ENCODE peak calls at places on chromosomes 4 and X, in six cellular contexts. One of them, this sample, is unnamed.

GRCh38 chr4:189090174-189090814 is 850.4 kb upstream of the FRG1 start:
- DNase-seq in H7: peak
- DNase-seq in B cell: no peak
- DNase-seq in T-cell: no peak
- DNase-seq in sciatic nerve: no peak
- DNase-seq in activated CD4-positive, alpha-beta T cell treated with anti-CD3 and anti-CD28 coated beads for 1 hour: no peak
- DNase-seq in this sample: no peak

GRCh38 chr4:48339642-48340041 is 1.7 kb upstream of the SLAIN2 start:
- DNase-seq in T-cell: no peak
- DNase-seq in activated CD4-positive, alpha-beta T cell treated with anti-CD3 and anti-CD28 coated beads for 1 hour: no peak
- DNase-seq in sciatic nerve: no peak
- DNase-seq in B cell: no peak
- DNase-seq in H7: no peak
- DNase-seq in this sample: no peak

GRCh38 chrX:123835661-123836371 is 24.0 kb upstream of the XIAP start:
- DNase-seq in T-cell: no peak
- DNase-seq in H7: no peak
- DNase-seq in sciatic nerve: no peak
- DNase-seq in B cell: no peak
- DNase-seq in activated CD4-positive, alpha-beta T cell treated with anti-CD3 and anti-CD28 coated beads for 1 hour: no peak
- DNase-seq in this sample: no peak

GRCh38 chrX:54029543-54030143 is 14.6 kb downstream of the PHF8 start:
- DNase-seq in sciatic nerve: no peak
- DNase-seq in activated CD4-positive, alpha-beta T cell treated with anti-CD3 and anti-CD28 coated beads for 1 hour: no peak
- DNase-seq in B cell: no peak
- DNase-seq in T-cell: no peak
- DNase-seq in H7: no peak
- DNase-seq in this sample: no peak

GRCh38 chrX:132127748-132128147 is at the start of gene FRMD7:
- DNase-seq in sciatic nerve: no peak
- DNase-seq in activated CD4-positive, alpha-beta T cell treated with anti-CD3 and anti-CD28 coated beads for 1 hour: no peak
- DNase-seq in B cell: no peak
- DNase-seq in T-cell: no peak
- DNase-seq in H7: peak
- DNase-seq in this sample: no peak

GRCh38 chr4:31580843-31581242 is 860.7 kb downstream of the PCDH7 start:
- DNase-seq in activated CD4-positive, alpha-beta T cell treated with anti-CD3 and anti-CD28 coated beads for 1 hour: no peak
- DNase-seq in B cell: no peak
- DNase-seq in sciatic nerve: no peak
- DNase-seq in T-cell: no peak
- DNase-seq in H7: no peak
- DNase-seq in this sample: no peak

GRCh38 chr4:42167709-42168108 is 15.3 kb upstream of the BEND4 start:
- DNase-seq in H7: no peak
- DNase-seq in activated CD4-positive, alpha-beta T cell treated with anti-CD3 and anti-CD28 coated beads for 1 hour: no peak
- DNase-seq in T-cell: no peak
- DNase-seq in sciatic nerve: no peak
- DNase-seq in B cell: no peak
- DNase-seq in this sample: peak

GRCh38 chr4:61246003-61246402 is 45.9 kb downstream of the ADGRL3 start:
- DNase-seq in B cell: no peak
- DNase-seq in H7: no peak
- DNase-seq in activated CD4-positive, alpha-beta T cell treated with anti-CD3 and anti-CD28 coated beads for 1 hour: no peak
- DNase-seq in sciatic nerve: no peak
- DNase-seq in T-cell: no peak
- DNase-seq in this sample: no peak

GRCh38 chrX:20463296-20464075 is 196.8 kb upstream of the RPS6KA3 start:
- DNase-seq in H7: no peak
- DNase-seq in sciatic nerve: no peak
- DNase-seq in activated CD4-positive, alpha-beta T cell treated with anti-CD3 and anti-CD28 coated beads for 1 hour: no peak
- DNase-seq in B cell: no peak
- DNase-seq in T-cell: no peak
- DNase-seq in this sample: no peak

GRCh38 chrX:113548308-113549015 is 707.8 kb upstream of the AMOT start:
- DNase-seq in B cell: no peak
- DNase-seq in T-cell: no peak
- DNase-seq in activated CD4-positive, alpha-beta T cell treated with anti-CD3 and anti-CD28 coated beads for 1 hour: no peak
- DNase-seq in sciatic nerve: no peak
- DNase-seq in H7: peak
- DNase-seq in this sample: no peak

GRCh38 chrX:150587585-150588503 is 19.4 kb downstream of the MTM1 start:
- DNase-seq in T-cell: peak
- DNase-seq in B cell: no peak
- DNase-seq in activated CD4-positive, alpha-beta T cell treated with anti-CD3 and anti-CD28 coated beads for 1 hour: peak
- DNase-seq in H7: no peak
- DNase-seq in sciatic nerve: no peak
- DNase-seq in this sample: peak

GRCh38 chr4:109910261-109910660 is 2.4 kb upstream of the EGF start:
- DNase-seq in B cell: no peak
- DNase-seq in H7: no peak
- DNase-seq in sciatic nerve: no peak
- DNase-seq in T-cell: no peak
- DNase-seq in activated CD4-positive, alpha-beta T cell treated with anti-CD3 and anti-CD28 coated beads for 1 hour: no peak
- DNase-seq in this sample: no peak

GRCh38 chr4:183905081-183905592 is at the start of gene STOX2:
- DNase-seq in B cell: no peak
- DNase-seq in sciatic nerve: peak
- DNase-seq in H7: peak
- DNase-seq in T-cell: no peak
- DNase-seq in activated CD4-positive, alpha-beta T cell treated with anti-CD3 and anti-CD28 coated beads for 1 hour: no peak
- DNase-seq in this sample: no peak

GRCh38 chrX:148290041-148290440 is 210.4 kb upstream of the AFF2 start:
- DNase-seq in H7: no peak
- DNase-seq in B cell: no peak
- DNase-seq in T-cell: no peak
- DNase-seq in activated CD4-positive, alpha-beta T cell treated with anti-CD3 and anti-CD28 coated beads for 1 hour: no peak
- DNase-seq in sciatic nerve: no peak
- DNase-seq in this sample: no peak

GRCh38 chr4:16310606-16311005 is 84.3 kb upstream of the TAPT1 start:
- DNase-seq in H7: no peak
- DNase-seq in T-cell: no peak
- DNase-seq in activated CD4-positive, alpha-beta T cell treated with anti-CD3 and anti-CD28 coated beads for 1 hour: no peak
- DNase-seq in sciatic nerve: no peak
- DNase-seq in B cell: no peak
- DNase-seq in this sample: no peak

GRCh38 chr4:26083987-26084386 is 170.0 kb downstream of the SMIM20 start:
- DNase-seq in sciatic nerve: no peak
- DNase-seq in H7: no peak
- DNase-seq in T-cell: no peak
- DNase-seq in B cell: no peak
- DNase-seq in activated CD4-positive, alpha-beta T cell treated with anti-CD3 and anti-CD28 coated beads for 1 hour: no peak
- DNase-seq in this sample: peak

GRCh38 chr4:166274136-166274761 is 401.2 kb downstream of the TLL1 start:
- DNase-seq in activated CD4-positive, alpha-beta T cell treated with anti-CD3 and anti-CD28 coated beads for 1 hour: no peak
- DNase-seq in T-cell: no peak
- DNase-seq in B cell: no peak
- DNase-seq in sciatic nerve: no peak
- DNase-seq in H7: no peak
- DNase-seq in this sample: no peak

GRCh38 chr4:69092190-69092589 is 4.1 kb upstream of the UGT2B7 start:
- DNase-seq in sciatic nerve: no peak
- DNase-seq in activated CD4-positive, alpha-beta T cell treated with anti-CD3 and anti-CD28 coated beads for 1 hour: no peak
- DNase-seq in B cell: no peak
- DNase-seq in H7: no peak
- DNase-seq in T-cell: no peak
- DNase-seq in this sample: no peak

GRCh38 chrX:17689971-17690409 is 47.3 kb upstream of the SCML1 start:
- DNase-seq in H7: peak
- DNase-seq in activated CD4-positive, alpha-beta T cell treated with anti-CD3 and anti-CD28 coated beads for 1 hour: no peak
- DNase-seq in sciatic nerve: no peak
- DNase-seq in B cell: no peak
- DNase-seq in T-cell: peak
- DNase-seq in this sample: peak

GRCh38 chr4:38279077-38279476 is 318.9 kb downstream of the PTTG2 start:
- DNase-seq in activated CD4-positive, alpha-beta T cell treated with anti-CD3 and anti-CD28 coated beads for 1 hour: no peak
- DNase-seq in T-cell: no peak
- DNase-seq in H7: no peak
- DNase-seq in B cell: no peak
- DNase-seq in sciatic nerve: no peak
- DNase-seq in this sample: no peak

GRCh38 chr4:86221076-86221475 is 138.8 kb downstream of the MAPK10 start:
- DNase-seq in T-cell: no peak
- DNase-seq in sciatic nerve: no peak
- DNase-seq in B cell: no peak
- DNase-seq in H7: no peak
- DNase-seq in activated CD4-positive, alpha-beta T cell treated with anti-CD3 and anti-CD28 coated beads for 1 hour: no peak
- DNase-seq in this sample: no peak

GRCh38 chrX:19372170-19373033 is 28.7 kb downstream of the PDHA1 start:
- DNase-seq in T-cell: peak
- DNase-seq in B cell: peak
- DNase-seq in sciatic nerve: peak
- DNase-seq in H7: peak
- DNase-seq in activated CD4-positive, alpha-beta T cell treated with anti-CD3 and anti-CD28 coated beads for 1 hour: peak
- DNase-seq in this sample: peak

GRCh38 chr4:14719053-14719452 is 283.2 kb upstream of the CPEB2 start:
- DNase-seq in B cell: no peak
- DNase-seq in sciatic nerve: no peak
- DNase-seq in H7: no peak
- DNase-seq in T-cell: no peak
- DNase-seq in activated CD4-positive, alpha-beta T cell treated with anti-CD3 and anti-CD28 coated beads for 1 hour: no peak
- DNase-seq in this sample: no peak

GRCh38 chr4:173521474-173522159 is 8.4 kb downstream of the HAND2 start:
- DNase-seq in T-cell: no peak
- DNase-seq in H7: peak
- DNase-seq in sciatic nerve: no peak
- DNase-seq in B cell: peak
- DNase-seq in activated CD4-positive, alpha-beta T cell treated with anti-CD3 and anti-CD28 coated beads for 1 hour: no peak
- DNase-seq in this sample: no peak